ENCODE peak calls at places on chromosomes 2 and 18, in five cellular contexts. W, T, M, K and V are unnamed samples.

GRCh38 chr18:312415-312814 is 44.6 kb upstream of the THOC1 start:
- DNase-seq in W (no peak), T (no peak), M (no peak), K (no peak), V (no peak)

GRCh38 chr2:53859354-53860159 is at the start of gene GPR75:
- DNase-seq in W (peak; percentile 40), T (peak; percentile 56), M (peak; percentile 17), K (peak; percentile 56), V (no peak)

GRCh38 chr18:79965119-79965902 is 868 bp downstream of the HSBP1L1 start:
- DNase-seq in W (peak; percentile 56), T (peak; percentile 78), M (peak; percentile 91), K (peak; percentile 46), V (no peak)

GRCh38 chr18:13387856-13388548 is 169.4 kb downstream of the LDLRAD4 start:
- DNase-seq in W (no peak), T (no peak), M (peak; percentile 36), K (no peak), V (no peak)

GRCh38 chr2:62382757-62383156 is 123.2 kb downstream of the TMEM17 start:
- DNase-seq in W (no peak), T (no peak), M (peak; percentile 10), K (no peak), V (no peak)

GRCh38 chr2:235551965-235552364 is 58.1 kb downstream of the AGAP1 start:
- DNase-seq in W (peak; percentile 52), T (peak; percentile 57), M (peak; percentile 48), K (no peak), V (peak; percentile 71)

GRCh38 chr2:153145470-153145869 is 333.1 kb downstream of the RPRM start:
- DNase-seq in W (peak; percentile 52), T (no peak), M (no peak), K (no peak), V (no peak)

GRCh38 chr2:29309090-29310054 is 194.2 kb downstream of the CLIP4 start:
- DNase-seq in W (peak; percentile 65), T (peak; percentile 67), M (peak; percentile 66), K (no peak), V (peak; percentile 85)

GRCh38 chr2:102436284-102436683 is 13.3 kb downstream of the IL18RAP start:
- DNase-seq in W (no peak), T (no peak), M (peak; percentile 63), K (no peak), V (no peak)

GRCh38 chr2:158507679-158508078 is 50.9 kb downstream of the PKP4 start:
- DNase-seq in W (no peak), T (no peak), M (no peak), K (no peak), V (no peak)

GRCh38 chr2:216653931-216654365 is 20.7 kb downstream of the IGFBP2 start:
- DNase-seq in W (no peak), T (no peak), M (peak; percentile 81), K (no peak), V (no peak)

GRCh38 chr2:236572482-236572881 is 2.9 kb downstream of the ACKR3 start:
- DNase-seq in W (peak; percentile 45), T (no peak), M (no peak), K (no peak), V (peak; percentile 28)

GRCh38 chr2:19802088-19802806 is 99.5 kb downstream of the TTC32 start:
- DNase-seq in W (peak; percentile 34), T (no peak), M (peak; percentile 50), K (no peak), V (no peak)

GRCh38 chr2:127037456-127037855 is 69.5 kb downstream of the BIN1 start:
- DNase-seq in W (no peak), T (no peak), M (no peak), K (no peak), V (no peak)

GRCh38 chr2:44130441-44130840 is 38.2 kb upstream of the PPM1B start:
- DNase-seq in W (no peak), T (no peak), M (peak; percentile 73), K (no peak), V (no peak)

GRCh38 chr2:20447437-20448245 is 767 bp downstream of the RHOB start:
- DNase-seq in W (peak; percentile 64), T (peak; percentile 52), M (peak; percentile 41), K (peak; percentile 72), V (peak; percentile 41)

GRCh38 chr2:189082576-189082975 is 97.0 kb downstream of the COL5A2 start:
- DNase-seq in W (no peak), T (peak; percentile 26), M (peak; percentile 86), K (no peak), V (no peak)

GRCh38 chr18:28091197-28091596 is 85.7 kb downstream of the CDH2 start:
- DNase-seq in W (no peak), T (no peak), M (no peak), K (no peak), V (no peak)

GRCh38 chr2:112924855-112925254 is 13.9 kb downstream of the IL37 start:
- DNase-seq in W (no peak), T (no peak), M (no peak), K (no peak), V (no peak)

GRCh38 chr2:28994074-28994473 is 13.0 kb downstream of the TOGARAM2 start:
- DNase-seq in W (no peak), T (no peak), M (no peak), K (no peak), V (no peak)

GRCh38 chr2:220451438-220451837 is 824.0 kb downstream of the SLC4A3 start:
- DNase-seq in W (no peak), T (no peak), M (no peak), K (no peak), V (no peak)

GRCh38 chr2:47002031-47002430 is 86.4 kb upstream of the MCFD2 start:
- DNase-seq in W (no peak), T (no peak), M (no peak), K (no peak), V (no peak)
- H3K27ac ChIP-seq in W (no peak overlapping the region), T (peak overlapping the region; percentile 63), M (no peak overlapping the region), K (no peak overlapping the region), V (no peak overlapping the region)

GRCh38 chr2:217756375-217757107 is 246.3 kb downstream of the TNS1 start:
- DNase-seq in W (peak; percentile 55), T (peak; percentile 79), M (peak; percentile 64), K (peak; percentile 89), V (peak; percentile 81)
- TF ChIP-seq CTCF in W (peak; percentile 70), T (peak; percentile 64), M (peak; percentile 78), K (peak; percentile 93), V (peak; percentile 87)

GRCh38 chr2:27903018-27903417 is 12.5 kb downstream of the BABAM2 start:
- DNase-seq in W (no peak), T (no peak), M (no peak), K (no peak), V (no peak)

GRCh38 chr2:27903649-27904544 is 13.4 kb downstream of the BABAM2 start:
- DNase-seq in W (no peak), T (no peak), M (peak; percentile 52), K (no peak), V (no peak)

GRCh38 chr2:27907547-27907946 is 17.0 kb downstream of the BABAM2 start:
- DNase-seq in W (no peak), T (no peak), M (peak; percentile 23), K (no peak), V (no peak)

GRCh38 chr2:27909901-27910300 is 19.4 kb downstream of the BABAM2 start:
- DNase-seq in W (no peak), T (no peak), M (no peak), K (no peak), V (no peak)

GRCh38 chr2:27906074-27906473 is 15.5 kb downstream of the BABAM2 start:
- DNase-seq in W (no peak), T (no peak), M (no peak), K (no peak), V (no peak)
- TF ChIP-seq POLR2A in W (no peak), T (no peak), M (no peak), K (no peak), V (no peak)

GRCh38 chr2:104846955-104847820 is 6.7 kb upstream of the POU3F3 start:
- DNase-seq in W (no peak), T (no peak), M (no peak), K (no peak), V (no peak)
- H3K27ac ChIP-seq in W (no peak overlapping the region), T (no peak overlapping the region), M (no peak overlapping the region), K (no peak overlapping the region), V (no peak overlapping the region)

DNA sequence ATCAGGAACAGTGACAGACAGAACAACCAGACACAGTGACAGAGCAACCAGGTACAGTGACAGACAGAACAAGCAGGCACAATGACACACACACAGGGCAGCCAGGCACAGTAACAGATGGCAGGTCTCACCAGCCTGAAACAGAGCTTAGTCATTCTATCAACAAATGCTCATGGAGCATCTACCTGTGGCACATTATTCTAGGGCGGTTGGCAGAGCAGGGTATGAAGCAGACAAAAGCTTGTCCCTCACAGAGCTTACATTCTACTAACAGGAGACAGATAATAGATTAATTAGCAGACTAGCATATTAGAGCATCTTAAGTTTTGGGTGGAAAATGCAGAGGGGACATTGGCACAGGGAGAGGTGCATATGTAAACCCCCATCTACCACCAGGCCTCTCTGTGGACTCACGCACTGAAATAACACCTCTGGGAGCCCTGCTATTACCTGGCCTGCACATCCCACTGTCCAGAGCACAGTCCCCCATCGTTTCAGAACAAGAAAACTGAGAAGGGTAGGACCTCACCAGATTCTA is 64.1 kb upstream of the RAB6C start:
- DNase-seq in W (no peak), T (no peak), M (no peak), K (no peak), V (no peak)
- TF ChIP-seq CTCF in W (no peak), T (no peak), M (no peak), K (no peak), V (no peak)

DNA sequence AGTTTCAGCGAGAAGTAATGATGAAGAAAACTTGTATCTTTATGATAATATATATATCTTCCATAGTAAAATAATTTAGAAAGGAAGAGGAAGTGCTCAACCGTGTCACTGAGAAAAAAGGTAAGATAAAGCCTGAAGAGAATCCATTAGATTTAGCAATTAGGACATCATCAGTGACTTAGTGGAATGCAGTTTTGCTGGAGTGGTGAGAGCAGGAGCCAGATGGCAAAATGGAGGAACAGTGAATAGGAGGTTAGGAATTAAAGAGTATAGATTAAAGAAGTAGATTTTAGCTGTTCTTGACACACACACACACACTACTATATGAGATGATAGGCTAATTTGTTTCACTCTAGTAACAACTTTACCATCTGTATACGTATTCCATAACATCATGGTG is 157.1 kb upstream of the EPC2 start:
- DNase-seq in W (no peak), T (no peak), M (no peak), K (no peak), V (no peak)
- TF ChIP-seq POLR2A in W (no peak), T (no peak), M (no peak), K (no peak), V (no peak)

GRCh38 chr18:63135101-63135500 is 184.5 kb downstream of the BCL2 start:
- DNase-seq in W (no peak), T (no peak), M (no peak), K (no peak), V (no peak)
- H3K27ac ChIP-seq in W (no peak overlapping the region), T (no peak overlapping the region), M (no peak overlapping the region), K (no peak overlapping the region), V (no peak overlapping the region)

GRCh38 chr2:71804251-71804650 is 343.4 kb downstream of the CYP26B1 start:
- DNase-seq in W (no peak), T (no peak), M (no peak), K (no peak), V (peak; percentile 26)
- TF ChIP-seq CTCF in W (no peak), T (no peak), M (no peak), K (no peak), V (no peak)